ENCODE peak calls at places on chromosome 1, in four cellular contexts. U, H, R and A are unnamed samples.

GRCh38 chr1:159161719-159162026 is 9.7 kb upstream of the CADM3 start:
- DNase-seq in U (no peak), H (no peak), R (no peak), A (no peak)

GRCh38 chr1:42002220-42002619 is 83.5 kb upstream of the HIVEP3 start:
- DNase-seq in U (no peak), H (no peak), R (no peak), A (no peak)

GRCh38 chr1:13667696-13668095 is 32.3 kb upstream of the PRDM2 start:
- DNase-seq in U (no peak), H (no peak), R (no peak), A (no peak)

GRCh38 chr1:228000416-228000815 is 6.4 kb upstream of the WNT3A start:
- DNase-seq in U (no peak), H (no peak), R (no peak), A (no peak)

GRCh38 chr1:63611231-63611630 is 18.0 kb downstream of the PGM1 start:
- DNase-seq in U (no peak), H (no peak), R (no peak), A (no peak)

GRCh38 chr1:226663327-226663704 is 75.8 kb downstream of the ITPKB start:
- DNase-seq in U (no peak), H (no peak), R (no peak), A (no peak)

GRCh38 chr1:183589384-183589783 is 875 bp downstream of the NCF2 start:
- DNase-seq in U (no peak), H (no peak), R (no peak), A (no peak)

GRCh38 chr1:81305997-81306452 is 494.7 kb upstream of the ADGRL2 start:
- DNase-seq in U (peak), H (peak), R (peak), A (no peak)

GRCh38 chr1:184082541-184082940 is 31.0 kb downstream of the TSEN15 start:
- DNase-seq in U (no peak), H (no peak), R (no peak), A (no peak)

GRCh38 chr1:7655354-7655753 is 115.7 kb upstream of the VAMP3 start:
- DNase-seq in U (no peak), H (no peak), R (no peak), A (no peak)

GRCh38 chr1:19654386-19654785 is 10.3 kb downstream of the NBL1 start:
- DNase-seq in U (no peak), H (no peak), R (peak), A (no peak)

GRCh38 chr1:192703283-192704206 is 67.6 kb downstream of the RGS13 start:
- DNase-seq in U (no peak), H (no peak), R (no peak), A (no peak)

GRCh38 chr1:42479621-42480020 is 16.5 kb downstream of the CCDC30 start:
- DNase-seq in U (no peak), H (no peak), R (peak), A (no peak)

GRCh38 chr1:96632045-96632664 is 89.4 kb upstream of the PTBP2 start:
- DNase-seq in U (no peak), H (no peak), R (no peak), A (no peak)

GRCh38 chr1:101253976-101254660 is 17.3 kb downstream of the S1PR1 start:
- DNase-seq in U (no peak), H (no peak), R (peak), A (no peak)